ENCODE peak calls at places on chromosomes 13 and 19, in eight cellular contexts. X is tibial artery; T is psoas muscle; W is ovary; D is right cardiac atrium; F is CD4-positive, alpha-beta memory T cell; A is Peyer's patch; C is mammary epithelial cell. G is an unnamed sample. For H3K4me1, the result is how much of the 10 kb centered on the place peaks cover.

GRCh38 chr19:45878043-45878794 is 7.7 kb downstream of the IRF2BP1 start:
- DNase-seq in X (no peak), T (no peak), W (no peak), D (no peak), F (no peak), A (peak), C (no peak), G (no peak)

GRCh38 chr13:26047040-26047439 is 4.8 kb downstream of the SHISA2 start:
- DNase-seq in X (no peak), T (no peak), W (no peak), D (no peak), F (no peak), A (no peak), C (no peak), G (no peak)

GRCh38 chr19:57560049-57560491 is 407 bp upstream of the ZNF550 start:
- DNase-seq in X (no peak), T (peak), W (peak), D (peak), F (no peak), A (no peak), C (peak), G (no peak)

GRCh38 chr19:46134527-46134926 is 10.0 kb upstream of the IGFL3 start:
- DNase-seq in X (no peak), T (no peak), W (no peak), D (no peak), F (no peak), A (no peak), C (peak), G (no peak)

GRCh38 chr13:61255035-61255796 is 160.4 kb downstream of the PCDH20 start:
- DNase-seq in X (no peak), T (no peak), W (no peak), D (no peak), F (no peak), A (no peak), C (no peak), G (no peak)

GRCh38 chr19:39524495-39524894 is 8.2 kb downstream of the EID2B start:
- DNase-seq in X (no peak), T (no peak), W (no peak), D (no peak), F (no peak), A (peak), C (no peak), G (no peak)

GRCh38 chr19:2309734-2310362 is 1.9 kb upstream of the LINGO3 start:
- DNase-seq in X (no peak), T (no peak), W (no peak), D (no peak), F (no peak), A (no peak), C (no peak), G (no peak)

GRCh38 chr19:38210458-38210987 is 13.5 kb downstream of the DPF1 start:
- DNase-seq in X (no peak), T (peak), W (peak), D (peak), F (no peak), A (no peak), C (no peak), G (no peak)

GRCh38 chr19:35011091-35011689 is 11.1 kb downstream of the GRAMD1A start:
- DNase-seq in X (no peak), T (no peak), W (no peak), D (peak), F (peak), A (peak), C (no peak), G (no peak)

GRCh38 chr13:20989883-20990282 is 71.5 kb downstream of the LATS2 start:
- DNase-seq in X (no peak), T (no peak), W (no peak), D (no peak), F (no peak), A (no peak), C (no peak), G (no peak)

GRCh38 chr19:44925114-44925891 is 10.9 kb downstream of the APOC1 start:
- DNase-seq in X (peak), T (peak), W (peak), D (peak), F (no peak), A (peak), C (no peak), G (no peak)

GRCh38 chr19:30830875-30831274 is 458.7 kb downstream of the ZNF536 start:
- DNase-seq in X (no peak), T (no peak), W (no peak), D (no peak), F (no peak), A (no peak), C (no peak), G (no peak)

GRCh38 chr13:97307882-97308624 is 85.9 kb downstream of the MBNL2 start:
- DNase-seq in X (no peak), T (no peak), W (no peak), D (peak), F (no peak), A (no peak), C (peak), G (no peak)

GRCh38 chr19:35205733-35206323 is 22.7 kb downstream of the FAM187B start:
- DNase-seq in X (no peak), T (no peak), W (no peak), D (no peak), F (no peak), A (no peak), C (no peak), G (no peak)

GRCh38 chr13:40504641-40505040 is 161.8 kb downstream of the FOXO1 start:
- DNase-seq in X (no peak), T (no peak), W (no peak), D (no peak), F (no peak), A (no peak), C (no peak), G (no peak)

GRCh38 chr13:113021391-113021790 is 52.4 kb downstream of the MCF2L start:
- DNase-seq in X (no peak), T (no peak), W (no peak), D (peak), F (no peak), A (no peak), C (no peak), G (no peak)

GRCh38 chr19:41427647-41428480 is 690 bp upstream of the B3GNT8 start:
- DNase-seq in X (no peak), T (peak), W (peak), D (peak), F (peak), A (peak), C (no peak), G (peak)

GRCh38 chr19:49552749-49553148 is 24.9 kb downstream of the RCN3 start:
- DNase-seq in X (no peak), T (no peak), W (no peak), D (no peak), F (peak), A (no peak), C (no peak), G (peak)

GRCh38 chr19:49549045-49549444 is 21.2 kb downstream of the RCN3 start:
- DNase-seq in X (no peak), T (no peak), W (no peak), D (no peak), F (no peak), A (peak), C (no peak), G (no peak)

GRCh38 chr19:49554701-49555181 is 25.6 kb downstream of the NOSIP start:
- DNase-seq in X (no peak), T (peak), W (no peak), D (peak), F (peak), A (peak), C (no peak), G (peak)

GRCh38 chr19:49553451-49554271 is 25.9 kb downstream of the RCN3 start:
- DNase-seq in X (no peak), T (no peak), W (no peak), D (no peak), F (no peak), A (peak), C (peak), G (no peak)

DNA sequence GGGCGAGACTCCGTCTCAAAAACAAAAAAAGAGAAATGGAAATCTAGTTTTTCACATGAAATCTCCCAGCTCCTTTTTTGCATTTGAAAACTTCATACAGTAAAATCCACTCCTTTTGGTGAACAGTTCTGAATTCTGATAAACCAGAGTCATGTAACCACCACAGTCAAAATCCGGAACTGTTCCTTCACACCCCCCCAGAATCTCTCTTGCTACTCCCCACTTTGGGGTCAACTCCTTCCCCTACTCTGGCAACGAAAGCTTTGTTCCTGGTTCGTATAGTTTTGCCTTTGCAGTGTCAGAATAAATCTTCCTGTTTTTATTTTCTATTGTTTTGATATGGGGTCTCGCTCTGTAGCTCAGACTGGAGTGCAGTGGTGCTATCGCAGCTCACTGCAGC is 23.7 kb downstream of the RCN3 start:
- DNase-seq in X (no peak), T (no peak), W (no peak), D (no peak), F (no peak), A (no peak), C (no peak), G (no peak)
- H3K4me1 ChIP-seq in X (under half), T (under half), W (under half), D (under half), F (half or more), A (under half), C (under half), G (half or more)

DNA sequence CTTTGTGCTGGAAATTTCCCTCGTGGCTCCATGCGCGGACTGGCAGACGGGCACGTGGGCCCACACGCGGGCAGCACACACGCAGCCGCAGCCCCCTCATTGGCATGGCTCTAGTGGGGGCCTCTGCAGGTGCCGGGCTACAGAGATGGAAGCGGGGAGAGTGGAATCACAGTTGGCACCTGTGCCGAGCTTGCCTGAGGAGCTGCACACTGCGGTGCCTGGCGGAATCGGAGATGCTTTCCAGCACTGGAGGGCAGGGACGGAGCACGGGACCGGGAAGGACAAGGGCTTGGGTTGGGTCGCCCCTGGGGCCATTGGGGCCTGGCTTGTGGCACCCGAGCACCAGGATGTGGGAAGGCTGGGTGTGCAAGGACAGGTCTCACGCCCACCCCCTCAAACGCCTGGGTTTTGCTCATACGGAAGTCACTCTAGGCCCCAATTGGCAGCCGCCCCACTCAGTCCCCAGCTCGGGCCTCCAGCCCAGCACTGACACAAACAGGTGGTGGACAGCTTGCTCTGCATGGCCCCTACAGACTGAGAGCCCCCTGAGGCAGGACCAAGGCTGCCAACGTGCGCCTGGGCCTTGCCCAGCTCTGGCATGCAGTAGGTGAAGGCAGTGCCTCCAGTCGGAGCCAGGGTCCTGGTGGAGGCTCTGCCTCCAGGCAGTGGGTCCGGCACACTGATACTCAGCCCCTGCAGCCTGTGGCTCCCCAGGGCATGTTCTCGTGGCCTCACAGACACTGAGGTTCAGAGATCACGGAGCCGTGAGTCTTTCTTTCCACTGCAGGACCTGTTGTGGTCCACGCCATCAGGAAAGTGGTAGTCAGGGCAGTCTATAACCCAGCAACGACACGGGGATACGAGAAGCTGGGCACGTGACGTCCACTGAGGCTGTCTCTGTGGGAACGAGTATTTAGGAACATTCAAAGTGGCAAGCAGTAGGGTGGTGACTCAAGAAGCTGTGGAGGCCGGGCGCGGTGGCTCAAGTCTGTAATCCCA is 29.9 kb upstream of the CCNE1 start:
- DNase-seq in X (no peak), T (no peak), W (no peak), D (no peak), F (no peak), A (no peak), C (no peak), G (no peak)
- H3K27ac ChIP-seq in X (no peak), T (no peak), W (no peak), D (no peak), F (no peak), A (no peak), C (no peak), G (no peak)

DNA sequence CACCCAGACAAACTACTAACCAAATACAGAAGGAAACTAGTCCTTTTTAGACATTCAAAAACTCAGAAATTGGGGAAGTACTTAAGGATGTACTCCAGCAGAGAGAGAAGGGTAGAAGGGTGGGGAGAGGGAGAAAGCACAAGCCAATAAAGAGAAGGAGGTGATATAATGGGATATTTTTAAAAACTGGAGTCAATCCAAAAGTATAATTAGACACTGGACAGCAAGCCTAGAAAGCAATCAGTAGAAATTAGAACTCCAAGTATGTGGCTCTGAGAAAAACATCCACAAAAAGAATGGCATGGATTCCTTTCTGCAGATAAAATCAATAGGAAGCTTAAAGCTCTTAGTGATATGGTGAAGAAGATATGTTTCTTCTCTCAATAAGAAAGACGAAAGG is 55.8 kb downstream of the PEPD start:
- DNase-seq in X (no peak), T (no peak), W (no peak), D (no peak), F (no peak), A (no peak), C (no peak), G (no peak)
- H3K4me3 ChIP-seq in X (no peak), T (no peak), W (no peak), D (no peak), F (no peak), A (no peak), C (no peak), G (no peak)

DNA sequence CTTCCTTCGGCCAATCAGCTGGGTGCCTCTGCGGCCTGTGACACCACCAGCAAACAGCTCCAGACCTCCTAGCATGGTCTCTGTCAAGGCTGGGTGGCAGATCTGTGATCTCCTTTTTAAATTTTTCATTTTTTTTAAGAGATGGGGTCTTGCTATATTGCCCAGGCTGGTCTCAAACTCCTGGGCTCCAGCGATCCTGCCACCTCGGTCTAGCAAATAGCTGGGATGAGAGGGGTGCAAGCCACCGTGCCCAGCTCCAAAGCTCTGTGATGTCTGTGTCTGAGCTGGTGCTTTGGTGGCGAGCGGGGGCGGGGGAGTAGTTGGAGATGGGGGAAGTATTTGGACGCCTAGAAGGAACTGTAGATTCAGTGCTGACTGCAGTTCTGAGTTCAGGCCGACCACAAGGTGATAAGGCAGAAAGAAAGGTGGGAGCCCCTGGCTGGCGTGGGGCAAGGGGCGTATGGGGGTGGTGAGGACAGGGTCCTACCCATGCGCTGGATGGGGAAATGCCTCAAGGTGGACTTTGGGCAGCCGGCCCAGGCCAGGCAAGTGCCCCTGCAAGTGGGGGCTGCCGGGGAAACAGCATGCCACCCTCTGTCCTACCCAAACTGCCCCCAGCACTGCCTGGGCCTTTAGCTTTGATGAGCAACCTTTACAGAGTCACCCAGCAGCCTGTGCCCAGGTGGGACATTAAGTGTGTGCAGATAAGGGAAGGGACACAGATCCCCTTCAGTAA is 5.5 kb downstream of the DPP9 start:
- DNase-seq in X (no peak), T (no peak), W (no peak), D (no peak), F (no peak), A (no peak), C (no peak), G (no peak)
- H3K4me1 ChIP-seq in X (under half), T (under half), W (under half), D (under half), F (under half), A (under half), C (half or more), G (under half)